ENCODE peak calls at places on chromosomes 13 and 19, in five cellular contexts. One of them, this sample, is unnamed.

GRCh38 chr19:12156254-12157058 is at the start of gene ZNF625:
- DNase-seq in AG10803: peak
- DNase-seq in foreskin keratinocyte: peak
- DNase-seq in brain microvascular endothelial cell: peak
- DNase-seq in cardiac fibroblast: peak
- DNase-seq in this sample: peak

GRCh38 chr19:32396046-32396652 is 9.4 kb upstream of the DPY19L3 start:
- DNase-seq in AG10803: peak
- DNase-seq in foreskin keratinocyte: peak
- DNase-seq in brain microvascular endothelial cell: no peak
- DNase-seq in cardiac fibroblast: peak
- DNase-seq in this sample: no peak

GRCh38 chr19:54011507-54012211 is 20.2 kb downstream of the CACNG6 start:
- DNase-seq in AG10803: no peak
- DNase-seq in foreskin keratinocyte: no peak
- DNase-seq in brain microvascular endothelial cell: no peak
- DNase-seq in cardiac fibroblast: no peak
- DNase-seq in this sample: no peak

GRCh38 chr13:98461525-98462240 is 115.2 kb downstream of the STK24 start:
- DNase-seq in AG10803: no peak
- DNase-seq in foreskin keratinocyte: no peak
- DNase-seq in brain microvascular endothelial cell: no peak
- DNase-seq in cardiac fibroblast: no peak
- DNase-seq in this sample: no peak

GRCh38 chr13:36681894-36682624 is 8.2 kb downstream of the SERTM1 start:
- DNase-seq in AG10803: no peak
- DNase-seq in foreskin keratinocyte: no peak
- DNase-seq in brain microvascular endothelial cell: no peak
- DNase-seq in cardiac fibroblast: no peak
- DNase-seq in this sample: no peak

GRCh38 chr19:38266981-38267597 is 2.7 kb downstream of the SPINT2 start:
- DNase-seq in AG10803: no peak
- DNase-seq in foreskin keratinocyte: peak
- DNase-seq in brain microvascular endothelial cell: peak
- DNase-seq in cardiac fibroblast: peak
- DNase-seq in this sample: peak

GRCh38 chr13:97141564-97142005 is 80.5 kb upstream of the MBNL2 start:
- DNase-seq in AG10803: peak
- DNase-seq in foreskin keratinocyte: peak
- DNase-seq in brain microvascular endothelial cell: peak
- DNase-seq in cardiac fibroblast: peak
- DNase-seq in this sample: peak

GRCh38 chr13:110226051-110226562 is 80.8 kb downstream of the COL4A1 start:
- DNase-seq in AG10803: peak
- DNase-seq in foreskin keratinocyte: no peak
- DNase-seq in brain microvascular endothelial cell: peak
- DNase-seq in cardiac fibroblast: peak
- DNase-seq in this sample: no peak

GRCh38 chr13:107907065-107907464 is 308.3 kb downstream of the LIG4 start:
- DNase-seq in AG10803: no peak
- DNase-seq in foreskin keratinocyte: no peak
- DNase-seq in brain microvascular endothelial cell: peak
- DNase-seq in cardiac fibroblast: no peak
- DNase-seq in this sample: peak

GRCh38 chr13:43303040-43303729 is 279.8 kb downstream of the DNAJC15 start:
- DNase-seq in AG10803: peak
- DNase-seq in foreskin keratinocyte: peak
- DNase-seq in brain microvascular endothelial cell: peak
- DNase-seq in cardiac fibroblast: peak
- DNase-seq in this sample: no peak

GRCh38 chr19:8150998-8151397 is 1.6 kb upstream of the FBN3 start:
- DNase-seq in AG10803: no peak
- DNase-seq in foreskin keratinocyte: no peak
- DNase-seq in brain microvascular endothelial cell: no peak
- DNase-seq in cardiac fibroblast: no peak
- DNase-seq in this sample: no peak

GRCh38 chr13:44249439-44249838 is 124.2 kb upstream of the SERP2 start:
- DNase-seq in AG10803: peak
- DNase-seq in foreskin keratinocyte: peak
- DNase-seq in brain microvascular endothelial cell: no peak
- DNase-seq in cardiac fibroblast: peak
- DNase-seq in this sample: no peak

GRCh38 chr13:113415825-113416224 is 37.5 kb downstream of the ADPRHL1 start:
- DNase-seq in AG10803: no peak
- DNase-seq in foreskin keratinocyte: no peak
- DNase-seq in brain microvascular endothelial cell: no peak
- DNase-seq in cardiac fibroblast: no peak
- DNase-seq in this sample: no peak

GRCh38 chr13:99725644-99726043 is 224.4 kb downstream of the TM9SF2 start:
- DNase-seq in AG10803: no peak
- DNase-seq in foreskin keratinocyte: no peak
- DNase-seq in brain microvascular endothelial cell: no peak
- DNase-seq in cardiac fibroblast: no peak
- DNase-seq in this sample: no peak

GRCh38 chr13:113041821-113042335 is 63.7 kb upstream of the F7 start:
- DNase-seq in AG10803: no peak
- DNase-seq in foreskin keratinocyte: no peak
- DNase-seq in brain microvascular endothelial cell: no peak
- DNase-seq in cardiac fibroblast: no peak
- DNase-seq in this sample: no peak

GRCh38 chr13:23658929-23659541 is 88.8 kb downstream of the TNFRSF19 start:
- DNase-seq in AG10803: no peak
- DNase-seq in foreskin keratinocyte: no peak
- DNase-seq in brain microvascular endothelial cell: no peak
- DNase-seq in cardiac fibroblast: no peak
- DNase-seq in this sample: no peak

GRCh38 chr13:77325371-77325941 is 1.4 kb downstream of the MYCBP2 start:
- DNase-seq in AG10803: no peak
- DNase-seq in foreskin keratinocyte: peak
- DNase-seq in brain microvascular endothelial cell: no peak
- DNase-seq in cardiac fibroblast: peak
- DNase-seq in this sample: no peak

GRCh38 chr13:77330009-77330471 is 3.1 kb upstream of the MYCBP2 start:
- DNase-seq in AG10803: no peak
- DNase-seq in foreskin keratinocyte: peak
- DNase-seq in brain microvascular endothelial cell: no peak
- DNase-seq in cardiac fibroblast: no peak
- DNase-seq in this sample: no peak

GRCh38 chr13:77329133-77330008 is 2.5 kb upstream of the MYCBP2 start:
- DNase-seq in AG10803: peak
- DNase-seq in foreskin keratinocyte: peak
- DNase-seq in brain microvascular endothelial cell: peak
- DNase-seq in cardiac fibroblast: peak
- DNase-seq in this sample: peak

GRCh38 chr13:77328819-77329132 is 1.9 kb upstream of the MYCBP2 start:
- DNase-seq in AG10803: no peak
- DNase-seq in foreskin keratinocyte: no peak
- DNase-seq in brain microvascular endothelial cell: no peak
- DNase-seq in cardiac fibroblast: no peak
- DNase-seq in this sample: no peak

GRCh38 chr13:77326905-77327604 is at the start of gene MYCBP2:
- DNase-seq in AG10803: peak
- DNase-seq in foreskin keratinocyte: peak
- DNase-seq in brain microvascular endothelial cell: peak
- DNase-seq in cardiac fibroblast: peak
- DNase-seq in this sample: peak
- TF ChIP-seq CTCF in AG10803: no peak
- TF ChIP-seq CTCF in foreskin keratinocyte: no peak
- TF ChIP-seq CTCF in brain microvascular endothelial cell: peak
- TF ChIP-seq CTCF in cardiac fibroblast: no peak
- TF ChIP-seq CTCF in this sample: no peak

DNA sequence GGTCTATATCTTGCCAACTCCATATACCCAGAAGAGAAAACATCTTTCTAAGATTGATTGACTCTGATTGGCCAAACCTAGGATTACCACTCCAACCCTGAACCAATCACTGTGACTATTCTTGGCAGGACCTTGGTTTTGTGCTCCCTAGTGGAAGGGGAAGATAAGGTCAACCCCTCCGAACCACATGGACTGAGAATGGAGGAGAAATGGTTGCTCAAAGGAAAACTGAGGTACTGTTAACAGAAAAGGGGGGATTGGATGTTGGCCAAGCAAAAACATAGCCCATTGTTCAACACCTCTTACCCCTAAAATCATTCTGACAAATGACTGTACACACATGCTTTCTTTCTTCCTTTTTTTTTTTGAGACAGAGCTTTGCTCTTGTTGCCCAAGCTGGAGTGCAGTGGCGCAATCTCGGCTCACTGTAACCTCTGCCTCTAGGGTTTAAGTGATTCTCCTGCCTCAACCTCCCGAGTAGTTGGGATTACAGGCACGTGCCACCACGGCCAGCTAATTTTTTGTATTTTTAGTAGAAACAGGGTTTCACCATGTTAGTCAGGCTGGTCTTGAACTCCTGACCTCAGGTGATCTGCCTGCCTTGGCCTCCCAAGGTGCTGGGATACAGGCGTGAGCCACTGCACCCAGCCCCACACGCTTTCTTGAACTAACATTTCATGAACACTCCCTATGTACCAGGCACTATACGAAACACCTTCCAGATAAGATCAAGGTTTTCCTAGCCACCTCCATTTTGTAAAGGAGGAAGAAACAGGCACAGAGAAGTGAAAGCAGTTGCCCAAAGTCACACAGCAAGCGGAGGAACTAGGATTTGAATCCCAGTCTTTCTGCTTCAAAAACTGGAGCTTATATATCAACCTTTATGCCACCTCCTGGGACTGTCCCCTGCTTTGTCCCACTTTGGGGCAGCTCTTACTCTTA is 6.5 kb downstream of the MEIOSIN start:
- DNase-seq in AG10803: no peak
- DNase-seq in foreskin keratinocyte: no peak
- DNase-seq in brain microvascular endothelial cell: no peak
- DNase-seq in cardiac fibroblast: peak
- DNase-seq in this sample: no peak
- TF ChIP-seq CTCF in AG10803: no peak
- TF ChIP-seq CTCF in foreskin keratinocyte: no peak
- TF ChIP-seq CTCF in brain microvascular endothelial cell: no peak
- TF ChIP-seq CTCF in cardiac fibroblast: no peak
- TF ChIP-seq CTCF in this sample: no peak

GRCh38 chr19:2318923-2319322 is 9.5 kb downstream of the LSM7 start:
- DNase-seq in AG10803: no peak
- DNase-seq in foreskin keratinocyte: no peak
- DNase-seq in brain microvascular endothelial cell: no peak
- DNase-seq in cardiac fibroblast: no peak
- DNase-seq in this sample: no peak
- TF ChIP-seq CTCF in AG10803: no peak
- TF ChIP-seq CTCF in foreskin keratinocyte: no peak
- TF ChIP-seq CTCF in brain microvascular endothelial cell: no peak
- TF ChIP-seq CTCF in cardiac fibroblast: no peak
- TF ChIP-seq CTCF in this sample: no peak

DNA sequence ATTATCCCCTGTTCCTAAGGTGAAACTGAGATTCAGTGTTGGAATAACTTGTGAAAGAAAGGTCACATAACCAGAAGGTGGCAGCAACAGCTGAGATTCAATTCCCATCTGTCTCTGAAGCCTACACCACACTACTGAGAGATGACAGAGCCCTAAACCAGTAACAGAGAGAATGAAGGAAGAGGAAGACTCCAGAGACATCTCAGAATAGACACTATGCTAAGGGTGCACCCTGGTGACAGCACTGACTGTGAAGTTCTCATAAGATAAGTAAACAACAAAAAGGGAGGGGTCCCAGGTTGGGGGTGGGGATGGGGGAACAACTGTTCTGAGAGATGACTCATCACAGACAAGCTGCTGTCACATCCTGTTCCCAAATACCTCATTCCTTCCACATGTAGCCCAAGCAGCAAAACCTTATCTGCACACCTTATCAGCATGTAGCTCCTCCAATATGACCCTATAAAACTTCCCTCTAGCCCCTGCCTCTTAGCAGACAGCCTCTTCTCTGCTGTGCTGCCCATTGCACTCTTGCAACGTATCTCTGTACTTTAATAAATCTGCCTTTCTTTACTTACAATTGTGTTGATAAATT is 46.5 kb downstream of the UTP14C start:
- DNase-seq in AG10803: peak
- DNase-seq in foreskin keratinocyte: peak
- DNase-seq in brain microvascular endothelial cell: peak
- DNase-seq in cardiac fibroblast: peak
- DNase-seq in this sample: no peak
- TF ChIP-seq CTCF in AG10803: peak
- TF ChIP-seq CTCF in foreskin keratinocyte: peak
- TF ChIP-seq CTCF in brain microvascular endothelial cell: peak
- TF ChIP-seq CTCF in cardiac fibroblast: peak
- TF ChIP-seq CTCF in this sample: peak

GRCh38 chr19:30228726-30229523 is 143.3 kb upstream of the ZNF536 start:
- DNase-seq in AG10803: peak
- DNase-seq in foreskin keratinocyte: no peak
- DNase-seq in brain microvascular endothelial cell: no peak
- DNase-seq in cardiac fibroblast: no peak
- DNase-seq in this sample: no peak
- TF ChIP-seq CTCF in AG10803: no peak
- TF ChIP-seq CTCF in foreskin keratinocyte: no peak
- TF ChIP-seq CTCF in brain microvascular endothelial cell: no peak
- TF ChIP-seq CTCF in cardiac fibroblast: no peak
- TF ChIP-seq CTCF in this sample: no peak

GRCh38 chr19:10768936-10769335 is 51.1 kb downstream of the DNM2 start:
- DNase-seq in AG10803: no peak
- DNase-seq in foreskin keratinocyte: no peak
- DNase-seq in brain microvascular endothelial cell: no peak
- DNase-seq in cardiac fibroblast: no peak
- DNase-seq in this sample: no peak

GRCh38 chr19:10768369-10768768 is 50.5 kb downstream of the DNM2 start:
- DNase-seq in AG10803: no peak
- DNase-seq in foreskin keratinocyte: no peak
- DNase-seq in brain microvascular endothelial cell: no peak
- DNase-seq in cardiac fibroblast: no peak
- DNase-seq in this sample: no peak

GRCh38 chr19:10767726-10768125 is 49.8 kb downstream of the DNM2 start:
- DNase-seq in AG10803: no peak
- DNase-seq in foreskin keratinocyte: no peak
- DNase-seq in brain microvascular endothelial cell: no peak
- DNase-seq in cardiac fibroblast: no peak
- DNase-seq in this sample: no peak

GRCh38 chr19:10766681-10767201 is 48.9 kb downstream of the DNM2 start:
- DNase-seq in AG10803: peak
- DNase-seq in foreskin keratinocyte: no peak
- DNase-seq in brain microvascular endothelial cell: no peak
- DNase-seq in cardiac fibroblast: peak
- DNase-seq in this sample: no peak

GRCh38 chr19:10769533-10770491 is 51.9 kb downstream of the DNM2 start:
- DNase-seq in AG10803: peak
- DNase-seq in foreskin keratinocyte: no peak
- DNase-seq in brain microvascular endothelial cell: no peak
- DNase-seq in cardiac fibroblast: peak
- DNase-seq in this sample: no peak
- TF ChIP-seq CTCF in AG10803: peak
- TF ChIP-seq CTCF in foreskin keratinocyte: peak
- TF ChIP-seq CTCF in brain microvascular endothelial cell: peak
- TF ChIP-seq CTCF in cardiac fibroblast: peak
- TF ChIP-seq CTCF in this sample: peak

GRCh38 chr19:5665781-5666513 is 14.4 kb downstream of the MICOS13 start:
- DNase-seq in AG10803: peak
- DNase-seq in foreskin keratinocyte: no peak
- DNase-seq in brain microvascular endothelial cell: peak
- DNase-seq in cardiac fibroblast: peak
- DNase-seq in this sample: peak
- TF ChIP-seq CTCF in AG10803: peak
- TF ChIP-seq CTCF in foreskin keratinocyte: peak
- TF ChIP-seq CTCF in brain microvascular endothelial cell: peak
- TF ChIP-seq CTCF in cardiac fibroblast: peak
- TF ChIP-seq CTCF in this sample: peak

This sample was measured in kidney epithelial cell.